ENCODE peak calls at places on chromosome 2, in six cellular contexts. X is Peyer's patch, Q is brain microvascular endothelial cell, D is tibial artery, K is GM12865, H is HL-60. B is an unnamed sample.

GRCh38 chr2:158748925-158749590 is 46.1 kb upstream of the DAPL1 start:
- DNase-seq in X (no peak), Q (no peak), D (no peak), K (no peak), H (no peak), B (no peak)

GRCh38 chr2:201793631-201794030 is 12.7 kb upstream of the CDK15 start:
- DNase-seq in X (no peak), Q (no peak), D (no peak), K (no peak), H (no peak), B (peak)

GRCh38 chr2:240392948-240393830 is 42.3 kb upstream of the GPC1 start:
- DNase-seq in X (no peak), Q (no peak), D (peak), K (no peak), H (no peak), B (no peak)

GRCh38 chr2:151817929-151818328 is 10.3 kb downstream of the ARL5A start:
- DNase-seq in X (no peak), Q (no peak), D (no peak), K (no peak), H (no peak), B (no peak)

GRCh38 chr2:20592106-20593071 is 58.5 kb downstream of the HS1BP3 start:
- DNase-seq in X (no peak), Q (no peak), D (no peak), K (no peak), H (peak), B (no peak)

GRCh38 chr2:208266641-208267335 is 733 bp downstream of the PIKFYVE start:
- DNase-seq in X (no peak), Q (no peak), D (no peak), K (no peak), H (no peak), B (no peak)

GRCh38 chr2:149040451-149040850 is 2.0 kb downstream of the LYPD6B start:
- DNase-seq in X (no peak), Q (no peak), D (no peak), K (peak), H (no peak), B (no peak)

GRCh38 chr2:25341031-25341727 is 546 bp downstream of the DNMT3A start:
- DNase-seq in X (peak), Q (no peak), D (no peak), K (peak), H (no peak), B (no peak)

GRCh38 chr2:19525313-19525712 is 166.9 kb upstream of the OSR1 start:
- DNase-seq in X (no peak), Q (no peak), D (no peak), K (no peak), H (no peak), B (no peak)

GRCh38 chr2:239689410-239689809 is 288.6 kb upstream of the HDAC4 start:
- DNase-seq in X (peak), Q (no peak), D (no peak), K (no peak), H (no peak), B (no peak)

GRCh38 chr2:9984217-9984739 is 32.8 kb downstream of the GRHL1 start:
- DNase-seq in X (no peak), Q (no peak), D (no peak), K (peak), H (peak), B (peak)

GRCh38 chr2:31788273-31788672 is 207.5 kb upstream of the SRD5A2 start:
- DNase-seq in X (no peak), Q (no peak), D (no peak), K (no peak), H (no peak), B (no peak)

GRCh38 chr2:42602218-42602936 is 33.9 kb downstream of the MTA3 start:
- DNase-seq in X (no peak), Q (no peak), D (no peak), K (peak), H (no peak), B (no peak)

GRCh38 chr2:85253890-85254289 is 73.9 kb downstream of the TGOLN2 start:
- DNase-seq in X (no peak), Q (no peak), D (no peak), K (no peak), H (no peak), B (no peak)

GRCh38 chr2:12091201-12091806 is 344.9 kb downstream of the LPIN1 start:
- DNase-seq in X (no peak), Q (peak), D (no peak), K (no peak), H (no peak), B (no peak)

GRCh38 chr2:105447476-105447875 is 48.6 kb upstream of the FHL2 start:
- DNase-seq in X (no peak), Q (peak), D (no peak), K (no peak), H (no peak), B (no peak)

GRCh38 chr2:72035518-72036172 is 112.0 kb downstream of the CYP26B1 start:
- DNase-seq in X (no peak), Q (peak), D (no peak), K (no peak), H (no peak), B (no peak)

GRCh38 chr2:49677227-49677626 is 522.9 kb upstream of the FSHR start:
- DNase-seq in X (no peak), Q (no peak), D (no peak), K (no peak), H (no peak), B (no peak)

GRCh38 chr2:17934721-17935120 is 56.3 kb downstream of the KCNS3 start:
- DNase-seq in X (no peak), Q (peak), D (peak), K (no peak), H (no peak), B (peak)

GRCh38 chr2:194883711-194884110 is 773.3 kb upstream of the SLC39A10 start:
- DNase-seq in X (no peak), Q (no peak), D (no peak), K (no peak), H (no peak), B (no peak)

GRCh38 chr2:65390134-65390533 is 42.3 kb downstream of the SPRED2 start:
- DNase-seq in X (peak), Q (no peak), D (no peak), K (peak), H (no peak), B (no peak)

GRCh38 chr2:84478867-84479266 is 19.8 kb upstream of the SUCLG1 start:
- DNase-seq in X (no peak), Q (no peak), D (no peak), K (no peak), H (no peak), B (no peak)

GRCh38 chr2:168449419-168449818 is 6.7 kb upstream of the CERS6 start:
- DNase-seq in X (no peak), Q (peak), D (no peak), K (no peak), H (no peak), B (no peak)

GRCh38 chr2:239177325-239177724 is 223.5 kb downstream of the HDAC4 start:
- DNase-seq in X (no peak), Q (no peak), D (no peak), K (no peak), H (no peak), B (no peak)

GRCh38 chr2:12556762-12557161 is 160.0 kb upstream of the TRIB2 start:
- DNase-seq in X (no peak), Q (peak), D (no peak), K (no peak), H (peak), B (peak)

GRCh38 chr2:30450025-30450424 is 3.0 kb downstream of the LCLAT1 start:
- DNase-seq in X (no peak), Q (no peak), D (no peak), K (no peak), H (no peak), B (no peak)

GRCh38 chr2:30559544-30559943 is 112.5 kb downstream of the LCLAT1 start:
- DNase-seq in X (no peak), Q (no peak), D (no peak), K (no peak), H (no peak), B (no peak)

GRCh38 chr2:220695397-220696279 is 876.5 kb downstream of the EPHA4 start:
- DNase-seq in X (no peak), Q (no peak), D (no peak), K (no peak), H (no peak), B (no peak)

GRCh38 chr2:128286011-128286721 is 32.5 kb downstream of the HS6ST1 start:
- DNase-seq in X (no peak), Q (no peak), D (no peak), K (no peak), H (no peak), B (no peak)

GRCh38 chr2:160220545-160221009 is 20.5 kb upstream of the ITGB6 start:
- DNase-seq in X (no peak), Q (no peak), D (no peak), K (peak), H (no peak), B (no peak)

GRCh38 chr2:5121677-5122076 is 570.5 kb upstream of the SOX11 start:
- DNase-seq in X (no peak), Q (peak), D (no peak), K (no peak), H (no peak), B (no peak)

GRCh38 chr2:190636362-190636761 is 12.5 kb upstream of the NAB1 start:
- DNase-seq in X (no peak), Q (peak), D (no peak), K (no peak), H (no peak), B (peak)

GRCh38 chr2:157107877-157108276 is 149.6 kb upstream of the GALNT5 start:
- DNase-seq in X (no peak), Q (peak), D (no peak), K (peak), H (no peak), B (no peak)

GRCh38 chr2:163469561-163469962 is 266.2 kb downstream of the FIGN start:
- DNase-seq in X (no peak), Q (no peak), D (peak), K (no peak), H (no peak), B (no peak)

GRCh38 chr2:70785137-70785911 is 5.1 kb downstream of the FIGLA start:
- DNase-seq in X (no peak), Q (peak), D (no peak), K (peak), H (no peak), B (peak)

GRCh38 chr2:12436483-12436882 is 280.3 kb upstream of the TRIB2 start:
- DNase-seq in X (no peak), Q (no peak), D (no peak), K (no peak), H (no peak), B (no peak)

GRCh38 chr2:40487592-40487991 is 35.7 kb upstream of the SLC8A1 start:
- DNase-seq in X (no peak), Q (peak), D (peak), K (no peak), H (peak), B (no peak)

GRCh38 chr2:18413794-18414396 is 146.6 kb downstream of the RDH14 start:
- DNase-seq in X (no peak), Q (peak), D (peak), K (no peak), H (no peak), B (peak)

GRCh38 chr2:233638836-233639235 is 2.6 kb downstream of the UGT1A10 start:
- DNase-seq in X (no peak), Q (no peak), D (no peak), K (peak), H (no peak), B (no peak)

GRCh38 chr2:233639860-233640259 is 3.6 kb downstream of the UGT1A10 start:
- DNase-seq in X (no peak), Q (no peak), D (no peak), K (peak), H (no peak), B (no peak)

DNA sequence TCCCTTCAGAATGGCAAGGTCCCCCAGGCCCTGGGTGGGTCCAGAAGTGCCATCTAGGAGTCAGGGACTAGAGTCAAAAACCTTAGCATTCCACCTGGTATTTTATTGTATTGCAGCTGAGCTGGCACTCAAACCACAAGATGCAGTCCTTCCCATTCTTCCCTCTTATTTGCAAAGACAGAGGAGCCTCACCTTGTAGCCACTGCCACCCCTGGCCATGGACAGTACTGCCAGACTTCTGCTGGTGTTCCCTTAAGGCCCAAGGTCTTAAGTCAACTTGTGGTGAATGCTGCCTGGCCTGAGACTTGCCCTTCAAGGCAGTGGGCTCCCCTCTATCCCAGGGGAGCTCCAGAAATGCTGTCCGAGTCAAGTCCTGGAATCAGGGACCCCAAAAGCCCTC is 6.9 kb downstream of the UGT1A10 start:
- DNase-seq in X (no peak), Q (no peak), D (no peak), K (peak), H (no peak), B (no peak)
- TF ChIP-seq CTCF in X (peak), Q (peak), D (no peak), K (peak), H (no peak), B (no peak)

DNA sequence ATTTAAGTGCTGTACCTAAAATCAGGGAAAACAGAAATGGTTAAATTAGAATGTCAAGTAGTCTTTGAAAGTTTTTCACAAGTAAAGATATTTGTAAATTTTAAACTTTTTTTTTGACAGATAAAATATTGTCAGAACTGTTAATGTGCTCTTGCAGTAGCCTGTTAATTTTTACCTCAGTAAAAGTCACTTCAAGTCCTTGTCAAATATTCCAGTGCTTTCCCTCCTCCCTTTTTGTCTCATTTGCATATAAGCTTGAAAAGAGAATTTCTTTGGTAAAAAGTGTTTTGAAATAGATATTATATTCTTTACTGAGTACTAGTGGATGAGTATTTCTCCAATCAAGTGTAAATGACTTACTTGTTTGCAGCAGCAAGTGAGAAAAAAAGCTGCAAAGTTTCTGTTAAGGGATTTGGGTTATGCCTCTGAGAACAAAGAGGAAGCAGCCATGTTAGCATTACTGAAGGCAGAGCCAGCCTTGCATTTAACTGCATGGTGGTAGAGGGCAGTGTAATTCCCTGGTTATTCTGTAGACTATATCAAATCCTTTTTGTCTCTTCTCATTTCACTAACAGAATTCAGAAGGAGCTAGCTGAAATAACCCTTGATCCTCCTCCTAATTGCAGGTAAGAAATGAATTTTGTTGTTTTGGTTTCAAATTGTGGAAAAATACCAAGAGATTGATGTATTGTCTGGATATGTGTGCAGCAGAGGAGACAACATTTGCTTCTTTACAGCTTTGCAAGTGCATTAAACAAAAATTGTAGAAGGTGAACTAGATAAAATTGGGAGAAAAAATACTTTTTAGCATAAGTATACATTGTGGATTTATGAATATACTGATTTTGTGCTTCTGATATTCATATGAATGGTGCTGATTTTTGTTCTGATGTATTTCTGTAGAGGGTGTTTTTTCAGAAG is 3.3 kb downstream of the UBE2E3 start:
- DNase-seq in X (peak), Q (peak), D (no peak), K (peak), H (peak), B (peak)
- TF ChIP-seq CTCF in X (no peak), Q (peak), D (no peak), K (peak), H (peak), B (peak)

GRCh38 chr2:525611-526010 is 151.6 kb downstream of the TMEM18 start:
- DNase-seq in X (no peak), Q (no peak), D (no peak), K (no peak), H (no peak), B (no peak)

GRCh38 chr2:527581-527980 is 149.6 kb downstream of the TMEM18 start:
- DNase-seq in X (no peak), Q (no peak), D (no peak), K (no peak), H (no peak), B (no peak)

GRCh38 chr2:529852-530251 is 147.4 kb downstream of the TMEM18 start:
- DNase-seq in X (no peak), Q (no peak), D (no peak), K (no peak), H (no peak), B (no peak)

GRCh38 chr2:526918-527317 is 150.3 kb downstream of the TMEM18 start:
- DNase-seq in X (no peak), Q (no peak), D (no peak), K (no peak), H (no peak), B (no peak)

DNA sequence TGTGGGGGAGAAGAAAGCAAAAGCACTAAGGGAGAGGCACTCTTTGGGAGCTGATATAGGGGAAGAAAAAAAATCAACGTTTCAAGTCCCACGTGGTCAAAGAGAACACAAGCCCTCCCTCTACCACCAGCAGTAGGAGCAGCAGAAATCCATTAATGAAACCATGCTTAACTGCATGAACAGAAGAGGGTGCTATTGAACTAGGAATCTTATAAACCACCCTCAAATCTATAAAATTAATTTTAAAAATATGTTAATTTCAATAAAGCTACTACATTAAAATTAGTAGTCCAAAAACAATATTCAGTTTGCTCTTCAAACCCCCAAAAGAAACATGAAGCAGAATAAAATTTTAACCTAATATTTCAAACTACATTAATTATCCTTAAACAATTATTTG is 147.8 kb downstream of the TMEM18 start:
- DNase-seq in X (no peak), Q (peak), D (no peak), K (no peak), H (no peak), B (peak)
- TF ChIP-seq CTCF in X (no peak), Q (peak), D (no peak), K (peak), H (no peak), B (peak)

GRCh38 chr2:177392373-177393246 is at the start of gene AGPS:
- DNase-seq in X (peak), Q (peak), D (peak), K (peak), H (peak), B (peak)
- TF ChIP-seq CTCF in X (peak), Q (no peak), D (peak), K (peak), H (no peak), B (peak)

DNA sequence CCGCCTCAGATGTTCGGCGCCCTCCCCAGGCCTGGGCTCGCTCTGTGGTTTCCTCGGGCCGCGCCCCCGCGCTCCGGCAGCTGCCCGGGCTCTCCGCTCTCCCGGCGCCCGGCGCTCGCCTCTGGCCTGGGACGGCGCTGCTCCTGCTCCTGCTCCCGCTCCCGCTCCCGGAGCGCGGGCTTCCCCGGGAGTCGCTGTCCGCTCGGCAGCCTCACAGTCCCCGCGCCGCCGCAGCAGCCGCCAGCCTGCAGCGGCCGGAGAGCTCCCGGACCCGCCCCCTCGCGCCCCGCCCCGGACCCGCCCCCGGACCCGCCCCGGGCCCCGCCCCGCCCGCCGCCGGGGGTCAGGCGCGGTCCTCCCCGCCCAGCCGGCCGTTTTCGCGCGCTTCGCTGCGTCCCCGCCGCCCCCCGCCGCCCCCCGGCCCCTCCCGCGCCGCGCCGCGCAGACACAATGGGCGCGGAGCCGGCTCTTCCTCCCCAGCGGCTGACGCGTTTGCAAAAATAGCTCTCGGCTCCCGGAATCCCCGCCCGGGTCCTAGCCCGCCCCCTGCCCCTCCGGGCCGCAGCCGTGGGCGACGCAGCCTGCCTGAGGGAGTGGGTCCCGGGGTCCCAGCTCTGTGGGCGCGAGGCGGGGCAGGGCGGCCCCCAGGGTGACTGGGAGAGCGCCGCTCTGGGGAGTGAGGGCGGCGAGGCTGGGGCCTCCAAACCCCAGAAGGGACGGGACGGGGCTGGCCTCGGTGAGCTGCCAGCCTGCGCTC is at the start of gene ARL4C:
- DNase-seq in X (peak), Q (peak), D (peak), K (peak), H (no peak), B (peak)
- TF ChIP-seq CTCF in X (peak), Q (no peak), D (no peak), K (no peak), H (no peak), B (no peak)

GRCh38 chr2:185738679-185739472 is at the start of gene FSIP2:
- DNase-seq in X (no peak), Q (peak), D (peak), K (peak), H (no peak), B (no peak)
- TF ChIP-seq CTCF in X (peak), Q (peak), D (no peak), K (peak), H (no peak), B (peak)

DNA sequence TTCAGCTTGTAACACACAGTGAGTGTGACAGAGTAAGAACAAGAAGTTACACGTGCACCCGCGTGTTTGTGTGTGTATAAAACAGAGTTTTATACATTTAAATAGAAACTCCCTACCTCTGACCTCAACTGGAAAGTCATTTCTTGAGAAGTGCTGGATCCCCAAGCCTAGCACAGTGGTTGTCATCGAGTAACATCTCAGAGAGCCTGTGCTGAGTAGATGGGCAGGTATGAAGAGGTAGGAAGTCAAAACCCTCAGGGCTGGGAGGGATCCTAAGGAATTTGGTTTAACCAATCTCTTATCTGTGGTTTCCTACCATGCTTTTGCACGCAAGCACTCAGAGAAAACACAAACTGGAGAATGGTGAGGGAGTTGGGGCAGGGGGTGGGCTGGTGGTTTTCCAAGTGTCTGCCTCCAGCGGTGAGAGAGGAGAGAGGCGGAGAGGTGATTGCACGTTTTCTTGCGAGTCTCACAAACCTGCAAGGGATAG is 9.2 kb downstream of the ACOXL start:
- DNase-seq in X (no peak), Q (peak), D (no peak), K (peak), H (no peak), B (no peak)
- TF ChIP-seq CTCF in X (no peak), Q (peak), D (no peak), K (no peak), H (no peak), B (no peak)